ENCODE peak calls at places on chromosomes 5 and 9, in six cellular contexts. X is GM13976; Z is AG04450; H is mesothelial cell of epicardium; K is neural crest cell; D is CD8-positive, alpha-beta T cell. Y is an unnamed sample.

GRCh38 chr5:178520851-178521250 is 69.3 kb downstream of the COL23A1 start:
- DNase-seq in X (no peak), Z (no peak), H (no peak), K (no peak), D (no peak), Y (no peak)

GRCh38 chr5:9924614-9925013 is 294.5 kb upstream of the TAS2R1 start:
- DNase-seq in X (no peak), Z (peak), H (no peak), K (no peak), D (no peak), Y (no peak)

GRCh38 chr9:91395106-91395552 is 28.5 kb downstream of the NFIL3 start:
- DNase-seq in X (no peak), Z (no peak), H (no peak), K (no peak), D (no peak), Y (no peak)

GRCh38 chr5:21680661-21681060 is 1172.5 kb downstream of the CDH12 start:
- DNase-seq in X (no peak), Z (no peak), H (no peak), K (no peak), D (no peak), Y (no peak)

GRCh38 chr5:174378116-174378874 is 332.8 kb downstream of the NSG2 start:
- DNase-seq in X (no peak), Z (no peak), H (no peak), K (no peak), D (no peak), Y (no peak)

GRCh38 chr5:143898381-143898780 is 86.4 kb downstream of the HMHB1 start:
- DNase-seq in X (no peak), Z (no peak), H (no peak), K (no peak), D (no peak), Y (no peak)

GRCh38 chr9:125272697-125273096 is 11.1 kb downstream of the GAPVD1 start:
- DNase-seq in X (no peak), Z (peak), H (no peak), K (no peak), D (no peak), Y (no peak)

GRCh38 chr9:120926397-120926928 is at the start of gene TRAF1:
- DNase-seq in X (no peak), Z (no peak), H (no peak), K (no peak), D (no peak), Y (no peak)

GRCh38 chr5:127564002-127564769 is 46.7 kb downstream of the PRRC1 start:
- DNase-seq in X (peak), Z (peak), H (no peak), K (peak), D (no peak), Y (peak)

GRCh38 chr5:149220750-149221149 is 50.9 kb upstream of the AFAP1L1 start:
- DNase-seq in X (no peak), Z (no peak), H (no peak), K (no peak), D (no peak), Y (no peak)

GRCh38 chr9:136437430-136437829 is 2.2 kb downstream of the INPP5E start:
- DNase-seq in X (no peak), Z (no peak), H (no peak), K (no peak), D (no peak), Y (no peak)

GRCh38 chr9:136791466-136792276 is 527 bp downstream of the TMEM141 start:
- DNase-seq in X (peak), Z (no peak), H (peak), K (peak), D (peak), Y (peak)

GRCh38 chr5:120599576-120599975 is 135.5 kb downstream of the PRR16 start:
- DNase-seq in X (no peak), Z (peak), H (no peak), K (no peak), D (no peak), Y (no peak)

GRCh38 chr5:23242891-23243290 is 264.5 kb upstream of the PRDM9 start:
- DNase-seq in X (no peak), Z (no peak), H (no peak), K (no peak), D (no peak), Y (no peak)

GRCh38 chr9:33446507-33447403 is 638 bp downstream of the AQP3 start:
- DNase-seq in X (peak), Z (peak), H (no peak), K (no peak), D (peak), Y (peak)

GRCh38 chr5:15808577-15808976 is 308.6 kb downstream of the FBXL7 start:
- DNase-seq in X (no peak), Z (no peak), H (no peak), K (no peak), D (no peak), Y (no peak)

GRCh38 chr5:136086776-136087566 is 45.7 kb upstream of the SMAD5 start:
- DNase-seq in X (no peak), Z (no peak), H (no peak), K (no peak), D (no peak), Y (no peak)

GRCh38 chr9:86241216-86241615 is 18.2 kb downstream of the C9orf153 start:
- DNase-seq in X (no peak), Z (no peak), H (no peak), K (no peak), D (no peak), Y (no peak)

GRCh38 chr5:126718246-126718868 is 58.6 kb upstream of the LMNB1 start:
- DNase-seq in X (no peak), Z (no peak), H (no peak), K (no peak), D (no peak), Y (peak)

GRCh38 chr5:34484591-34485228 is 171.4 kb upstream of the RAI14 start:
- DNase-seq in X (no peak), Z (no peak), H (no peak), K (no peak), D (no peak), Y (no peak)

GRCh38 chr5:61575103-61575502 is 243.0 kb downstream of the ZSWIM6 start:
- DNase-seq in X (no peak), Z (peak), H (no peak), K (no peak), D (no peak), Y (peak)

GRCh38 chr9:15277400-15278137 is 29.4 kb downstream of the TTC39B start:
- DNase-seq in X (peak), Z (no peak), H (no peak), K (no peak), D (no peak), Y (no peak)

GRCh38 chr5:41587668-41588067 is 77.3 kb upstream of the PLCXD3 start:
- DNase-seq in X (no peak), Z (no peak), H (no peak), K (no peak), D (no peak), Y (no peak)
- TF ChIP-seq CTCF in X (no peak), Z (no peak), H (no peak), K (no peak), D (no peak), Y (no peak)

GRCh38 chr5:164475339-164475977 is 970.0 kb downstream of the MAT2B start:
- DNase-seq in X (peak), Z (no peak), H (no peak), K (no peak), D (no peak), Y (no peak)
- TF ChIP-seq CTCF in X (peak), Z (peak), H (no peak), K (peak), D (no peak), Y (peak)

GRCh38 chr5:134569758-134570364 is 44.4 kb downstream of the JADE2 start:
- DNase-seq in X (no peak), Z (no peak), H (no peak), K (no peak), D (no peak), Y (no peak)

GRCh38 chr5:134568761-134569725 is 43.6 kb downstream of the JADE2 start:
- DNase-seq in X (no peak), Z (no peak), H (no peak), K (peak), D (no peak), Y (peak)

GRCh38 chr5:134570886-134571285 is 45.4 kb downstream of the JADE2 start:
- DNase-seq in X (no peak), Z (no peak), H (no peak), K (no peak), D (no peak), Y (no peak)

GRCh38 chr5:134571703-134572405 is 46.4 kb downstream of the JADE2 start:
- DNase-seq in X (no peak), Z (no peak), H (no peak), K (no peak), D (no peak), Y (no peak)

DNA sequence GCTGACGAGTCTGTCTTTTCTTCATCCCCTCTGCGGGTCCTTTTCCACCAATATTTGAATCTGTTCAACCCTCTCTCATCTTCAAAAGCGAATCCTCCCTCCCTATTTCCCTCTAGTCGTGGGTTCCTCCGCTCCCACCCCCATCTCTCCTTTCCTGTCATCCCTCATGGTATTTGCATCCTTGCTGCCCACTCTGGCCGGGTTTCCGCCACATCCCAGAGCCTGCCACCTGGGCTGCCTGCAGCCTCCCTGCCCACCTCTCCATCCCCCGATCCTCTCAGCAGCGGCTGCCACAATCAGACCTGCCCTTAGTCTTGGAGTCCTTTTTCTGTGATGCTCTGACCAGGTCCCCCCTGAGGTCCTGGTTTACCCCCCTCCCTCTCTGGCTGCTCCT is 44.9 kb downstream of the JADE2 start:
- DNase-seq in X (no peak), Z (no peak), H (no peak), K (no peak), D (no peak), Y (no peak)
- TF ChIP-seq CTCF in X (no peak), Z (no peak), H (no peak), K (no peak), D (no peak), Y (no peak)

GRCh38 chr5:128632264-128632663 is 94.2 kb upstream of the FBN2 start:
- DNase-seq in X (no peak), Z (no peak), H (no peak), K (no peak), D (no peak), Y (no peak)

GRCh38 chr5:128631771-128632170 is 93.7 kb upstream of the FBN2 start:
- DNase-seq in X (no peak), Z (no peak), H (no peak), K (no peak), D (no peak), Y (no peak)

GRCh38 chr5:128635379-128635778 is 97.3 kb upstream of the FBN2 start:
- DNase-seq in X (no peak), Z (no peak), H (no peak), K (no peak), D (no peak), Y (no peak)

DNA sequence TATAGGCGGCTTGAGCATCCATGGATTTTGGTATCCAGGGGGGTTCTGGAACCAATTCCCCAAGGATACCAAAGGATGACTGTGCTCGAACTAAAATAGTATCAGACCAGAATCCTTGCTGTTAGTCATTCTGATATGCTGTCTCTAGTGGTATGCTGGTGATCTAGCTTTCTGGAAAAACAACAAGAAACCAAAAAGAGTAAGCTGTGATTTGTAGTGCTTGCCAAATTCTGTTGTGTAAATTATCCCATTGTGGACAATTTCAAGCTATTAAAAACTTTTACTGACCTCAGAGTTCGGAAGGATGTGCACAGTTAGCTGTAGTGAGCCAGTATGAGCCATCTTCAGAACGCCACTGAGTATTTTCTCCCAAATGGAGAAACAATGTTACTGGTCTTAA is 99.0 kb upstream of the FBN2 start:
- DNase-seq in X (no peak), Z (peak), H (no peak), K (no peak), D (no peak), Y (no peak)
- TF ChIP-seq CTCF in X (no peak), Z (peak), H (no peak), K (no peak), D (no peak), Y (no peak)

GRCh38 chr9:16918920-16919319 is 48.5 kb upstream of the BNC2 start:
- DNase-seq in X (no peak), Z (no peak), H (no peak), K (no peak), D (no peak), Y (no peak)

GRCh38 chr9:16925426-16925825 is 55.0 kb upstream of the BNC2 start:
- DNase-seq in X (no peak), Z (peak), H (no peak), K (no peak), D (no peak), Y (no peak)

GRCh38 chr9:16924311-16924915 is 53.9 kb upstream of the BNC2 start:
- DNase-seq in X (no peak), Z (no peak), H (no peak), K (no peak), D (no peak), Y (no peak)

DNA sequence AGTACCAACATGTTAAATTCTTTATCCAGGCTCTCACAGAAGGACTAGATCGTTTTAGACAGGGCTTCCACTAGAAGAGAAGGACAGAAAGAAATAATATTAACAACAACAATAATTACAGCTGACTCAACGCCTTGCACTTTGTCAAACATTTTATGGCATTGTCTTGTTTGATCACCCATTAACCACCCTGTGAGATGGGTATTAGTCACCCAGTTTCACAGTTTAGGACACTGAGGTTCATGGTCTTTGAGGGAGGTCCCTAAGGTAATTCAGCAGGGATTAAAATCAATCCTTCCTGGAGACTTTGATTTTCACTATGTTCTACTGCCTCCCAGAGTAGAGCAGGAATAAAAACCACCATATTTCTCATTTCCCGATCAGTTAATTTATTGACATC is 51.4 kb upstream of the BNC2 start:
- DNase-seq in X (no peak), Z (no peak), H (no peak), K (no peak), D (no peak), Y (no peak)
- TF ChIP-seq CTCF in X (no peak), Z (no peak), H (no peak), K (no peak), D (no peak), Y (no peak)

GRCh38 chr9:38018964-38019602 is 49.9 kb downstream of the SHB start:
- DNase-seq in X (no peak), Z (peak), H (no peak), K (no peak), D (no peak), Y (no peak)

GRCh38 chr9:38018230-38018963 is 50.6 kb downstream of the SHB start:
- DNase-seq in X (no peak), Z (no peak), H (no peak), K (no peak), D (no peak), Y (no peak)

GRCh38 chr9:38016375-38017120 is 52.5 kb downstream of the SHB start:
- DNase-seq in X (no peak), Z (no peak), H (no peak), K (no peak), D (no peak), Y (no peak)

GRCh38 chr9:38017885-38018186 is 51.2 kb downstream of the SHB start:
- DNase-seq in X (no peak), Z (no peak), H (no peak), K (no peak), D (no peak), Y (no peak)

GRCh38 chr9:38017149-38017884 is 51.7 kb downstream of the SHB start:
- DNase-seq in X (no peak), Z (no peak), H (no peak), K (peak), D (no peak), Y (peak)
- TF ChIP-seq CTCF in X (no peak), Z (no peak), H (no peak), K (peak), D (no peak), Y (peak)

DNA sequence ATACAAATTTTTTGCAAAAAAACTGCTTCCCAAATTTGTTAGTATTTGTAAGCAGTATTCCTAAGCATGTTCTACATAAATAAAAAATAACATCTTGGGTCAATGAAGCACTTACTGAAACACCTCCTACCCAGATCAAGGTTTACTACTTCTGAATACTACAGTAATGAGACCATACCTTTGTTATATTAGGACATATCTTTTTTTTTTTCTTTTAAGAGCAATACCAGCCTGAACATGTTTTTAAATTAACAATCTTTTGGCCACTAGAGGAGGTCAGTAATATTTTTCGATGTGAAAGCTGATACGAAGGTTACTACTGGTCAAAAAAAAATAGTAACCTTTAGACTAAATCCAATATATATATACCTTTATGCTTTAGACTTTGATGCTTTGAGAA is 72.7 kb downstream of the CERT1 start:
- DNase-seq in X (no peak), Z (no peak), H (no peak), K (no peak), D (no peak), Y (no peak)
- TF ChIP-seq CTCF in X (no peak), Z (peak), H (no peak), K (no peak), D (no peak), Y (no peak)

GRCh38 chr9:74102702-74103101 is 394.4 kb upstream of the RORB start:
- DNase-seq in X (no peak), Z (no peak), H (no peak), K (no peak), D (no peak), Y (no peak)

DNA sequence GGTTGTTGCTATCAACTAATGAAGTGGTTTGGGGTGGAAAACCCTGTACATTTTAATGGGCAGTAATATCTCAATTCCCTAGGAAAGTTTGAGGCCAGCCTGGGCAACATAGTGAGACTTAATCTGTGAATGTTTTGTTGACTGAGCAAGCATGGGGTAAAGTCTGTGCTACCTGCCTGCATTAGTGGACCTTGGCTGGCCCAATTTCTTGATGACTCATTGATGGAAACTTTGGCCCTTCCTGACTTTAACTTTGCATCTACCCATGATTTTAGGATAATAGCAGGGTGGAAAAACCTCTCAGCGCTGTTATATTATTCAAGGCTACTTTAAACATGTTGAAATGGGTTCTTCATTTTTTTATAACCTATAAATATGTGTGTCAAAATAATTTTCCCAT is 389.4 kb upstream of the RORB start:
- DNase-seq in X (no peak), Z (no peak), H (no peak), K (no peak), D (no peak), Y (no peak)
- TF ChIP-seq CTCF in X (no peak), Z (no peak), H (no peak), K (no peak), D (no peak), Y (no peak)

Y was measured in nephron progenitor cell.